ENCODE peak calls at places on chromosome 1, in ten cellular contexts. One of them, this sample, is unnamed.

GRCh38 chr1:182707116-182707515 is 22.7 kb upstream of the RGS8 start:
- DNase-seq in non-pigmented ciliary epithelial cell: no peak
- DNase-seq in GM12892: no peak
- DNase-seq in NCI-H2171 treated with DMSO at 0.1 percent for 48 hours: no peak
- DNase-seq in omental fat pad: no peak
- DNase-seq in osteoblast: no peak
- DNase-seq in T follicular helper cell: no peak
- DNase-seq in fibroblast of lung: no peak
- DNase-seq in lung microvascular endothelial cell: no peak
- DNase-seq in MV-4-11: no peak
- DNase-seq in this sample: peak; percentile 44

GRCh38 chr1:30648408-30649000 is 74.9 kb downstream of the MATN1 start:
- DNase-seq in non-pigmented ciliary epithelial cell: no peak
- DNase-seq in GM12892: no peak
- DNase-seq in NCI-H2171 treated with DMSO at 0.1 percent for 48 hours: no peak
- DNase-seq in omental fat pad: no peak
- DNase-seq in osteoblast: no peak
- DNase-seq in T follicular helper cell: no peak
- DNase-seq in fibroblast of lung: no peak
- DNase-seq in lung microvascular endothelial cell: no peak
- DNase-seq in MV-4-11: no peak
- DNase-seq in this sample: no peak

GRCh38 chr1:234647245-234647644 is 37.3 kb upstream of the IRF2BP2 start:
- DNase-seq in non-pigmented ciliary epithelial cell: no peak
- DNase-seq in GM12892: no peak
- DNase-seq in NCI-H2171 treated with DMSO at 0.1 percent for 48 hours: peak; percentile 65
- DNase-seq in omental fat pad: no peak
- DNase-seq in osteoblast: no peak
- DNase-seq in T follicular helper cell: no peak
- DNase-seq in fibroblast of lung: no peak
- DNase-seq in lung microvascular endothelial cell: no peak
- DNase-seq in MV-4-11: no peak
- DNase-seq in this sample: no peak

GRCh38 chr1:203640723-203641523 is 14.3 kb downstream of the ATP2B4 start:
- DNase-seq in non-pigmented ciliary epithelial cell: no peak
- DNase-seq in GM12892: no peak
- DNase-seq in NCI-H2171 treated with DMSO at 0.1 percent for 48 hours: peak; percentile 94
- DNase-seq in omental fat pad: no peak
- DNase-seq in osteoblast: no peak
- DNase-seq in T follicular helper cell: no peak
- DNase-seq in fibroblast of lung: no peak
- DNase-seq in lung microvascular endothelial cell: no peak
- DNase-seq in MV-4-11: no peak
- DNase-seq in this sample: no peak

GRCh38 chr1:241612533-241613505 is 27.4 kb downstream of the CHML start:
- DNase-seq in non-pigmented ciliary epithelial cell: peak; percentile 88
- DNase-seq in GM12892: no peak
- DNase-seq in NCI-H2171 treated with DMSO at 0.1 percent for 48 hours: no peak
- DNase-seq in omental fat pad: no peak
- DNase-seq in osteoblast: no peak
- DNase-seq in T follicular helper cell: no peak
- DNase-seq in fibroblast of lung: peak; percentile 92
- DNase-seq in lung microvascular endothelial cell: peak; percentile 84
- DNase-seq in MV-4-11: peak; percentile 45
- DNase-seq in this sample: no peak

GRCh38 chr1:63320024-63320799 is 2.2 kb upstream of the FOXD3 start:
- DNase-seq in non-pigmented ciliary epithelial cell: no peak
- DNase-seq in GM12892: no peak
- DNase-seq in NCI-H2171 treated with DMSO at 0.1 percent for 48 hours: no peak
- DNase-seq in omental fat pad: no peak
- DNase-seq in osteoblast: peak; percentile 78
- DNase-seq in T follicular helper cell: no peak
- DNase-seq in fibroblast of lung: no peak
- DNase-seq in lung microvascular endothelial cell: no peak
- DNase-seq in MV-4-11: peak; percentile 25
- DNase-seq in this sample: no peak

GRCh38 chr1:208010070-208010469 is 99.1 kb upstream of the CD34 start:
- DNase-seq in non-pigmented ciliary epithelial cell: no peak
- DNase-seq in GM12892: no peak
- DNase-seq in NCI-H2171 treated with DMSO at 0.1 percent for 48 hours: peak; percentile 69
- DNase-seq in omental fat pad: no peak
- DNase-seq in osteoblast: no peak
- DNase-seq in T follicular helper cell: no peak
- DNase-seq in fibroblast of lung: no peak
- DNase-seq in lung microvascular endothelial cell: no peak
- DNase-seq in MV-4-11: no peak
- DNase-seq in this sample: no peak

GRCh38 chr1:176058686-176059085 is 148.4 kb downstream of the COP1 start:
- DNase-seq in non-pigmented ciliary epithelial cell: no peak
- DNase-seq in GM12892: no peak
- DNase-seq in NCI-H2171 treated with DMSO at 0.1 percent for 48 hours: no peak
- DNase-seq in omental fat pad: no peak
- DNase-seq in osteoblast: peak; percentile 52
- DNase-seq in T follicular helper cell: no peak
- DNase-seq in fibroblast of lung: peak; percentile 12
- DNase-seq in lung microvascular endothelial cell: no peak
- DNase-seq in MV-4-11: no peak
- DNase-seq in this sample: no peak

GRCh38 chr1:201305815-201306214 is 22.5 kb downstream of the PKP1 start:
- DNase-seq in non-pigmented ciliary epithelial cell: no peak
- DNase-seq in GM12892: no peak
- DNase-seq in NCI-H2171 treated with DMSO at 0.1 percent for 48 hours: no peak
- DNase-seq in omental fat pad: no peak
- DNase-seq in osteoblast: peak; percentile 61
- DNase-seq in T follicular helper cell: no peak
- DNase-seq in fibroblast of lung: no peak
- DNase-seq in lung microvascular endothelial cell: no peak
- DNase-seq in MV-4-11: no peak
- DNase-seq in this sample: no peak

This sample was measured in head of caudate nucleus.